ENCODE peak calls at places on chromosome 11, in four cellular contexts. One of them, this sample, is unnamed.

GRCh38 chr11:113991170-113991569 is 16.3 kb downstream of the HTR3A start:
- DNase-seq in GM12891: no peak
- DNase-seq in GM12878: no peak
- DNase-seq in K562: peak; percentile 50
- DNase-seq in this sample: no peak

GRCh38 chr11:129333873-129334272 is 41.8 kb upstream of the BARX2 start:
- DNase-seq in GM12891: no peak
- DNase-seq in GM12878: no peak
- DNase-seq in K562: no peak
- DNase-seq in this sample: no peak

GRCh38 chr11:58609723-58610122 is 12.7 kb upstream of the CNTF start:
- DNase-seq in GM12891: no peak
- DNase-seq in GM12878: no peak
- DNase-seq in K562: no peak
- DNase-seq in this sample: peak; percentile 59

GRCh38 chr11:67056640-67057409 is at the start of gene RHOD:
- DNase-seq in GM12891: peak; percentile 56
- DNase-seq in GM12878: no peak
- DNase-seq in K562: no peak
- DNase-seq in this sample: no peak

GRCh38 chr11:46418751-46419150 is 27.2 kb upstream of the CHRM4 start:
- DNase-seq in GM12891: no peak
- DNase-seq in GM12878: no peak
- DNase-seq in K562: peak; percentile 32
- DNase-seq in this sample: no peak

GRCh38 chr11:112844530-112844929 is 116.7 kb upstream of the NCAM1 start:
- DNase-seq in GM12891: no peak
- DNase-seq in GM12878: no peak
- DNase-seq in K562: no peak
- DNase-seq in this sample: no peak

GRCh38 chr11:8652140-8652539 is 30.3 kb downstream of the TRIM66 start:
- DNase-seq in GM12891: no peak
- DNase-seq in GM12878: no peak
- DNase-seq in K562: no peak
- DNase-seq in this sample: no peak

GRCh38 chr11:69746140-69746539 is 29.0 kb downstream of the FGF4 start:
- DNase-seq in GM12891: no peak
- DNase-seq in GM12878: no peak
- DNase-seq in K562: no peak
- DNase-seq in this sample: no peak

GRCh38 chr11:103875855-103876510 is 160.5 kb upstream of the DDI1 start:
- DNase-seq in GM12891: no peak
- DNase-seq in GM12878: no peak
- DNase-seq in K562: no peak
- DNase-seq in this sample: no peak

GRCh38 chr11:118214210-118214914 is 10.4 kb downstream of the JAML start:
- DNase-seq in GM12891: no peak
- DNase-seq in GM12878: no peak
- DNase-seq in K562: no peak
- DNase-seq in this sample: peak; percentile 92

GRCh38 chr11:69353696-69354544 is 60.0 kb downstream of the MYEOV start:
- DNase-seq in GM12891: no peak
- DNase-seq in GM12878: no peak
- DNase-seq in K562: no peak
- DNase-seq in this sample: no peak

GRCh38 chr11:72228844-72229231 is 4.3 kb downstream of the INPPL1 start:
- DNase-seq in GM12891: no peak
- DNase-seq in GM12878: no peak
- DNase-seq in K562: no peak
- DNase-seq in this sample: no peak

GRCh38 chr11:70494559-70495350 is 96.4 kb downstream of the CTTN start:
- DNase-seq in GM12891: no peak
- DNase-seq in GM12878: no peak
- DNase-seq in K562: no peak
- DNase-seq in this sample: no peak

GRCh38 chr11:929405-929804 is 3.7 kb downstream of the AP2A2 start:
- DNase-seq in GM12891: no peak
- DNase-seq in GM12878: no peak
- DNase-seq in K562: no peak
- DNase-seq in this sample: no peak

GRCh38 chr11:94088906-94089305 is 39.7 kb upstream of the PANX1 start:
- DNase-seq in GM12891: no peak
- DNase-seq in GM12878: no peak
- DNase-seq in K562: no peak
- DNase-seq in this sample: no peak

GRCh38 chr11:134126197-134126822 is 57.4 kb downstream of the JAM3 start:
- DNase-seq in GM12891: no peak
- DNase-seq in GM12878: no peak
- DNase-seq in K562: no peak
- DNase-seq in this sample: no peak

GRCh38 chr11:34219862-34220490 is 114.5 kb downstream of the NAT10 start:
- DNase-seq in GM12891: no peak
- DNase-seq in GM12878: no peak
- DNase-seq in K562: no peak
- DNase-seq in this sample: no peak
- TF ChIP-seq SPI1 in GM12891: no peak
- TF ChIP-seq SPI1 in GM12878: no peak
- TF ChIP-seq SPI1 in K562: no peak
- TF ChIP-seq SPI1 in this sample: no peak

GRCh38 chr11:64407630-64408029 is 48.7 kb downstream of the RPS6KA4 start:
- DNase-seq in GM12891: no peak
- DNase-seq in GM12878: no peak
- DNase-seq in K562: no peak
- DNase-seq in this sample: no peak

GRCh38 chr11:64409707-64410395 is 50.9 kb downstream of the RPS6KA4 start:
- DNase-seq in GM12891: no peak
- DNase-seq in GM12878: no peak
- DNase-seq in K562: no peak
- DNase-seq in this sample: peak; percentile 24

GRCh38 chr11:64407221-64407620 is 48.3 kb downstream of the RPS6KA4 start:
- DNase-seq in GM12891: no peak
- DNase-seq in GM12878: no peak
- DNase-seq in K562: no peak
- DNase-seq in this sample: no peak

GRCh38 chr11:64410396-64410718 is 51.4 kb downstream of the RPS6KA4 start:
- DNase-seq in GM12891: no peak
- DNase-seq in GM12878: no peak
- DNase-seq in K562: no peak
- DNase-seq in this sample: no peak

GRCh38 chr11:64409278-64409677 is 50.3 kb downstream of the RPS6KA4 start:
- DNase-seq in GM12891: no peak
- DNase-seq in GM12878: no peak
- DNase-seq in K562: no peak
- DNase-seq in this sample: no peak
- TF ChIP-seq SPI1 in GM12891: no peak
- TF ChIP-seq SPI1 in GM12878: no peak
- TF ChIP-seq SPI1 in K562: no peak
- TF ChIP-seq SPI1 in this sample: no peak

GRCh38 chr11:47950396-47950795 is 30.0 kb upstream of the PTPRJ start:
- DNase-seq in GM12891: no peak
- DNase-seq in GM12878: peak; percentile 11
- DNase-seq in K562: no peak
- DNase-seq in this sample: no peak
- TF ChIP-seq SPI1 in GM12891: peak; percentile 73
- TF ChIP-seq SPI1 in GM12878: peak; percentile 50
- TF ChIP-seq SPI1 in K562: no peak
- TF ChIP-seq SPI1 in this sample: no peak

GRCh38 chr11:91871048-91871447 is 353.6 kb upstream of the FAT3 start:
- DNase-seq in GM12891: no peak
- DNase-seq in GM12878: no peak
- DNase-seq in K562: no peak
- DNase-seq in this sample: no peak

GRCh38 chr11:91869751-91870150 is 354.9 kb upstream of the FAT3 start:
- DNase-seq in GM12891: no peak
- DNase-seq in GM12878: no peak
- DNase-seq in K562: no peak
- DNase-seq in this sample: no peak

GRCh38 chr11:91872216-91872615 is 352.4 kb upstream of the FAT3 start:
- DNase-seq in GM12891: no peak
- DNase-seq in GM12878: no peak
- DNase-seq in K562: no peak
- DNase-seq in this sample: no peak

GRCh38 chr11:91876746-91877145 is 347.9 kb upstream of the FAT3 start:
- DNase-seq in GM12891: no peak
- DNase-seq in GM12878: no peak
- DNase-seq in K562: no peak
- DNase-seq in this sample: no peak

GRCh38 chr11:91871791-91872190 is 352.8 kb upstream of the FAT3 start:
- DNase-seq in GM12891: no peak
- DNase-seq in GM12878: no peak
- DNase-seq in K562: no peak
- DNase-seq in this sample: no peak
- TF ChIP-seq SPI1 in GM12891: no peak
- TF ChIP-seq SPI1 in GM12878: no peak
- TF ChIP-seq SPI1 in K562: no peak
- TF ChIP-seq SPI1 in this sample: no peak

This sample was measured in HL-60.